ENCODE peak calls at places on chromosome 15, in six cellular contexts. D is K562; O is CD8-positive, alpha-beta T cell; X is neuronal stem cell; G is left lung; K is sigmoid colon. M is an unnamed sample. For H3K36me3 and H3K4me1, the result is how much of the 10 kb centered on the place peaks cover.

GRCh38 chr15:78334845-78335244 is 5.3 kb upstream of the CRABP1 start:
- DNase-seq in O (no peak), X (no peak), D (no peak), G (no peak), K (no peak), M (no peak)

GRCh38 chr15:66252411-66253295 is 897 bp downstream of the MEGF11 start:
- DNase-seq in X (peak), D (peak), G (no peak), O (peak), K (peak), M (peak)

GRCh38 chr15:101068961-101069734 is 150.0 kb downstream of the LRRK1 start:
- DNase-seq in K (no peak), X (peak), D (no peak), O (no peak), G (peak), M (peak)

GRCh38 chr15:96160269-96160668 is 170.2 kb upstream of the NR2F2 start:
- DNase-seq in D (no peak), G (peak), K (peak), X (no peak), O (no peak), M (no peak)

GRCh38 chr15:92231461-92231860 is 162.2 kb upstream of the ST8SIA2 start:
- DNase-seq in D (no peak), X (no peak), K (no peak), O (no peak), G (no peak), M (no peak)

GRCh38 chr15:89760303-89761008 is 9.4 kb upstream of the MESP1 start:
- DNase-seq in G (peak), K (peak), O (peak), X (peak), D (peak), M (peak)

GRCh38 chr15:92421980-92422379 is 28.3 kb downstream of the ST8SIA2 start:
- DNase-seq in G (no peak), X (no peak), O (no peak), K (no peak), D (no peak), M (no peak)

GRCh38 chr15:63370764-63371163 is 10.9 kb downstream of the CA12 start:
- DNase-seq in K (peak), O (no peak), X (no peak), D (no peak), G (peak), M (no peak)

GRCh38 chr15:34275721-34276120 is 50.9 kb downstream of the EMC4 start:
- DNase-seq in K (no peak), G (no peak), D (no peak), O (no peak), X (no peak), M (no peak)

GRCh38 chr15:48781481-48782081 is 29.3 kb downstream of the CEP152 start:
- DNase-seq in O (no peak), K (no peak), D (no peak), G (no peak), X (no peak), M (no peak)

GRCh38 chr15:63013052-63013808 is 29.3 kb upstream of the TPM1 start:
- DNase-seq in O (no peak), X (no peak), G (no peak), K (no peak), D (no peak), M (peak)

GRCh38 chr15:22889146-22889818 is 50.8 kb downstream of the NIPA2 start:
- DNase-seq in G (no peak), K (no peak), O (no peak), X (no peak), D (no peak), M (no peak)

GRCh38 chr15:28886431-28887343 is 913 bp downstream of the APBA2 start:
- DNase-seq in X (no peak), D (no peak), K (no peak), O (no peak), G (no peak), M (peak)

GRCh38 chr15:25800761-25801515 is 62.2 kb downstream of the ATP10A start:
- DNase-seq in K (no peak), O (no peak), X (no peak), D (no peak), G (no peak), M (no peak)

DNA sequence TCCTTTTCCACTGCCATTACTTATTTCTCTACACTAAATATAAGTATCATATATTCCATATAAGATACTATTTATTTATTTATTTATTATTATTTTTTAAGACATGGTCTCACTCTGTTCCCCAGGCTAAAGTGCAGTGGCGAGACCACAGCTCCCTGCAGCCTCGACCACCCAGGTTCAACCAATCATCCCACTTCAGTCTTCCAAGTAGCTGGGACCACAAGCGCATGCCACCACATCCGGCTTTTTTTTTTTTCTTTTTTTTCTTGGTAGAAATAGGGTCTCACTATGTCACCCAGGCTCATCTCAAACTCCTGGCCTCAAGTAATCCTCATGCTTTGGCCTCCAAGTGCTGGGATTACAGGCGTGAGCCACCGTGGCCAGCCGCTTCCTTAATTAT is 56.6 kb downstream of the TP53BP1 start:
- DNase-seq in X (no peak), K (no peak), O (no peak), D (no peak), G (no peak), M (no peak)
- H3K36me3 ChIP-seq in X (under half), K (half or more), O (under half), D (under half), G (under half), M (under half)

GRCh38 chr15:45631831-45632230 is 3.0 kb upstream of the SQOR start:
- DNase-seq in D (no peak), G (no peak), X (no peak), O (no peak), K (no peak), M (no peak)
- H3K4me3 ChIP-seq in D (no peak), G (no peak), X (no peak), O (no peak), K (no peak), M (no peak)

GRCh38 chr15:64622410-64623260 is 152.8 kb downstream of the RBPMS2 start:
- DNase-seq in K (no peak), X (no peak), G (no peak), D (no peak), O (peak), M (no peak)
- H3K4me1 ChIP-seq in K (half or more), X (under half), G (under half), D (under half), O (half or more), M (under half)

GRCh38 chr15:82133251-82133650 is 87.4 kb upstream of the MEX3B start:
- DNase-seq in X (no peak), D (no peak), G (no peak), O (no peak), K (no peak), M (no peak)
- H3K36me3 ChIP-seq in X (under half), D (under half), G (under half), O (under half), K (under half), M (under half)

M was measured in HAP-1.